ENCODE peak calls at places on chromosomes 7 and 10, in five cellular contexts. One of them, this sample, is unnamed. For H3K4me1, the result is how much of the 10 kb centered on the place peaks cover.

GRCh38 chr10:131653140-131653539 is 247.7 kb upstream of the PPP2R2D start:
- DNase-seq in tibial nerve: no peak
- DNase-seq in heart left ventricle: no peak
- DNase-seq in GM12878: no peak
- DNase-seq in HCT116: no peak
- DNase-seq in this sample: no peak

GRCh38 chr10:1180836-1181235 is 124.7 kb downstream of the WDR37 start:
- DNase-seq in heart left ventricle: no peak
- DNase-seq in HCT116: no peak
- DNase-seq in tibial nerve: no peak
- DNase-seq in GM12878: no peak
- DNase-seq in this sample: no peak

GRCh38 chr7:84190016-84190705 is 4.4 kb downstream of the SEMA3A start:
- DNase-seq in HCT116: no peak
- DNase-seq in GM12878: no peak
- DNase-seq in tibial nerve: no peak
- DNase-seq in heart left ventricle: no peak
- DNase-seq in this sample: no peak

GRCh38 chr7:33744293-33744692 is 161.0 kb upstream of the BMPER start:
- DNase-seq in heart left ventricle: no peak
- DNase-seq in HCT116: peak
- DNase-seq in GM12878: no peak
- DNase-seq in tibial nerve: no peak
- DNase-seq in this sample: no peak

GRCh38 chr7:37333075-37333474 is 115.6 kb downstream of the ELMO1 start:
- DNase-seq in heart left ventricle: no peak
- DNase-seq in tibial nerve: no peak
- DNase-seq in GM12878: no peak
- DNase-seq in HCT116: no peak
- DNase-seq in this sample: no peak

GRCh38 chr10:31294556-31294955 is 24.5 kb upstream of the ZEB1 start:
- DNase-seq in heart left ventricle: no peak
- DNase-seq in tibial nerve: no peak
- DNase-seq in HCT116: no peak
- DNase-seq in GM12878: no peak
- DNase-seq in this sample: no peak

GRCh38 chr10:52889611-52890010 is 117.0 kb upstream of the MBL2 start:
- DNase-seq in GM12878: no peak
- DNase-seq in tibial nerve: no peak
- DNase-seq in HCT116: no peak
- DNase-seq in heart left ventricle: no peak
- DNase-seq in this sample: no peak

GRCh38 chr7:134078991-134079390 is 48.1 kb upstream of the LRGUK start:
- DNase-seq in tibial nerve: no peak
- DNase-seq in GM12878: no peak
- DNase-seq in heart left ventricle: no peak
- DNase-seq in HCT116: no peak
- DNase-seq in this sample: no peak

GRCh38 chr10:114489521-114490310 is 85.4 kb upstream of the AFAP1L2 start:
- DNase-seq in heart left ventricle: no peak
- DNase-seq in HCT116: peak
- DNase-seq in tibial nerve: no peak
- DNase-seq in GM12878: no peak
- DNase-seq in this sample: no peak

GRCh38 chr10:42924484-42924883 is 141.9 kb downstream of the BMS1 start:
- DNase-seq in heart left ventricle: no peak
- DNase-seq in GM12878: no peak
- DNase-seq in tibial nerve: no peak
- DNase-seq in HCT116: no peak
- DNase-seq in this sample: no peak

GRCh38 chr10:79066460-79067240 is 2.1 kb upstream of the ZMIZ1 start:
- DNase-seq in HCT116: no peak
- DNase-seq in heart left ventricle: no peak
- DNase-seq in tibial nerve: peak
- DNase-seq in GM12878: no peak
- DNase-seq in this sample: no peak

GRCh38 chr7:158781217-158781975 is 47.9 kb downstream of the ESYT2 start:
- DNase-seq in heart left ventricle: no peak
- DNase-seq in tibial nerve: no peak
- DNase-seq in HCT116: no peak
- DNase-seq in GM12878: no peak
- DNase-seq in this sample: no peak

GRCh38 chr7:81013036-81013435 is 94.2 kb upstream of the SEMA3C start:
- DNase-seq in GM12878: no peak
- DNase-seq in HCT116: peak
- DNase-seq in heart left ventricle: no peak
- DNase-seq in tibial nerve: no peak
- DNase-seq in this sample: no peak

GRCh38 chr10:79241990-79242619 is 105.2 kb upstream of the PPIF start:
- DNase-seq in GM12878: no peak
- DNase-seq in heart left ventricle: peak
- DNase-seq in tibial nerve: no peak
- DNase-seq in HCT116: no peak
- DNase-seq in this sample: no peak

GRCh38 chr10:92627845-92628480 is 35.0 kb downstream of the KIF11 start:
- DNase-seq in HCT116: no peak
- DNase-seq in tibial nerve: no peak
- DNase-seq in heart left ventricle: no peak
- DNase-seq in GM12878: no peak
- DNase-seq in this sample: no peak

GRCh38 chr7:37912756-37913155 is 3.9 kb downstream of the SFRP4 start:
- DNase-seq in tibial nerve: no peak
- DNase-seq in heart left ventricle: no peak
- DNase-seq in HCT116: no peak
- DNase-seq in GM12878: no peak
- DNase-seq in this sample: no peak

GRCh38 chr7:69412331-69413146 is 185.7 kb upstream of the AUTS2 start:
- DNase-seq in tibial nerve: peak
- DNase-seq in heart left ventricle: peak
- DNase-seq in HCT116: no peak
- DNase-seq in GM12878: no peak
- DNase-seq in this sample: no peak

GRCh38 chr7:78734626-78735025 is 718.8 kb downstream of the MAGI2 start:
- DNase-seq in tibial nerve: no peak
- DNase-seq in HCT116: no peak
- DNase-seq in heart left ventricle: no peak
- DNase-seq in GM12878: peak
- DNase-seq in this sample: no peak

GRCh38 chr10:69684981-69685353 is 54.9 kb downstream of the FAM241B start:
- DNase-seq in HCT116: no peak
- DNase-seq in tibial nerve: no peak
- DNase-seq in GM12878: no peak
- DNase-seq in heart left ventricle: no peak
- DNase-seq in this sample: no peak

GRCh38 chr10:69684020-69684980 is 54.3 kb downstream of the FAM241B start:
- DNase-seq in GM12878: no peak
- DNase-seq in HCT116: no peak
- DNase-seq in tibial nerve: peak
- DNase-seq in heart left ventricle: peak
- DNase-seq in this sample: no peak

GRCh38 chr10:69686866-69687265 is 56.8 kb downstream of the FAM241B start:
- DNase-seq in heart left ventricle: no peak
- DNase-seq in HCT116: no peak
- DNase-seq in GM12878: no peak
- DNase-seq in tibial nerve: no peak
- DNase-seq in this sample: no peak

GRCh38 chr10:69685802-69686585 is 55.9 kb downstream of the FAM241B start:
- DNase-seq in HCT116: no peak
- DNase-seq in GM12878: no peak
- DNase-seq in tibial nerve: no peak
- DNase-seq in heart left ventricle: peak
- DNase-seq in this sample: no peak

GRCh38 chr10:69685426-69685801 is 55.4 kb downstream of the FAM241B start:
- DNase-seq in heart left ventricle: no peak
- DNase-seq in tibial nerve: no peak
- DNase-seq in GM12878: no peak
- DNase-seq in HCT116: no peak
- DNase-seq in this sample: no peak
- H3K27ac ChIP-seq in heart left ventricle: no peak
- H3K27ac ChIP-seq in tibial nerve: no peak
- H3K27ac ChIP-seq in GM12878: no peak
- H3K27ac ChIP-seq in HCT116: no peak
- H3K27ac ChIP-seq in this sample: peak

DNA sequence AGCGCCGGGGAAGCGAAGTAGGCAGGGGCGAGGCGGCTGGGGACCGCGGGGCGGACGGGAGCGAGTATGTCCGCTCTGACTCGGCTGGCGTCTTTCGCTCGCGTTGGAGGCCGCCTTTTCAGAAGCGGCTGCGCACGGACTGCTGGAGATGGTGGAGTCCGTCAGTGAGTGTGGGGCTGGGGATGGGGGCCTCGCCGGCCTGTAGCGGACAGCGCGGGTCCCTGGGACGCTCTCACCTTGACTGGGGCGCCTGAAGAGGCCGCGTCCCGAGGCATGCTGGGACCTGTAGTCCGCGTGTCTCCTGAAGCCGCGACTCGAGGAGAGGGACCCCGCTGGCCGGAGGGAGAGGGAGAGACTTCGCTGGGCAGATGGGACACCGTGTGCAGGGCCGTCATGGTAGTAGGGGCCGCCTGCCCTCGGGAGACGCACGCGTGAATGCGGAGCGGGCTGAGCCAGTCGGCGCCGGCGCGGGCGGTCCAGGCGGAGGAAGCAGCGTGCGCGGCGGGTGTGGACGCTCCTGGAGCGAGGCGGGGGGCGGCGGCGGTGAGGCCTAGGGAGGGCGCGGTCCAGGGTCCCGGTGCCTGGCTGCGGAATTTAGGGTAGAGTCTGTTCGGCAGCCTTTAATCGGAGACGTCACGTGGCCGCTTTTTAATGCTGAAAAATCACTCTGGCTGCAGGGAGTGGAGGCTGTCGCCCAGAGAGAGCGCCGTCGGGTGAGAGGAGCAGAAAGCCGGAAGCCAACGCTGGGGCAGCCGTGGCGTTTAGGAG is at the start of gene NDUFB2:
- DNase-seq in GM12878: peak
- DNase-seq in tibial nerve: peak
- DNase-seq in HCT116: peak
- DNase-seq in heart left ventricle: peak
- DNase-seq in this sample: peak
- TF ChIP-seq POLR2A in GM12878: peak
- TF ChIP-seq POLR2A in tibial nerve: peak
- TF ChIP-seq POLR2A in HCT116: peak
- TF ChIP-seq POLR2A in heart left ventricle: peak
- TF ChIP-seq POLR2A in this sample: peak

DNA sequence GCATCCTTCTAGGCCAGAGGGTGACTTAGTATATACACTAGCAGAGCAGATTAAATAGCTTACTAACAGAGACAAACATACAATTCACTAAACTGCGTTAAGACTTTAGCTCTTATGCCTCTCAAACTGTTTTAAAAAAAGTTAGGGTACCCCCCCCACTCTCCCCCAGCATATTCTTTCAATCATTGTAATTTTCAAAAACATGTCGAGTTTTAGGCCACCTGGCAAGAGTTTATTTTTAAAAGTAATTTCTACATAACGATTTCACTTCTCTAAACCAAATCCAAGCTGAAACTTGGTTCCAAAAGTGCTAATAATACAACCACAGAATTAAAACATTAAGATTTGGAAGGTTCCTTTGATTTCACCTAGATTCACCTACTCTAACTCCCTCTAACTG is 129.5 kb downstream of the NRBF2 start:
- DNase-seq in tibial nerve: no peak
- DNase-seq in GM12878: no peak
- DNase-seq in heart left ventricle: no peak
- DNase-seq in HCT116: no peak
- DNase-seq in this sample: no peak
- H3K4me1 ChIP-seq in tibial nerve: half or more
- H3K4me1 ChIP-seq in GM12878: under half
- H3K4me1 ChIP-seq in heart left ventricle: under half
- H3K4me1 ChIP-seq in HCT116: under half
- H3K4me1 ChIP-seq in this sample: under half

GRCh38 chr10:100912013-100912608 is 652 bp upstream of the SLF2 start:
- DNase-seq in heart left ventricle: peak
- DNase-seq in tibial nerve: no peak
- DNase-seq in GM12878: no peak
- DNase-seq in HCT116: no peak
- DNase-seq in this sample: no peak
- H3K27ac ChIP-seq in heart left ventricle: peak
- H3K27ac ChIP-seq in tibial nerve: peak
- H3K27ac ChIP-seq in GM12878: peak
- H3K27ac ChIP-seq in HCT116: peak
- H3K27ac ChIP-seq in this sample: peak

DNA sequence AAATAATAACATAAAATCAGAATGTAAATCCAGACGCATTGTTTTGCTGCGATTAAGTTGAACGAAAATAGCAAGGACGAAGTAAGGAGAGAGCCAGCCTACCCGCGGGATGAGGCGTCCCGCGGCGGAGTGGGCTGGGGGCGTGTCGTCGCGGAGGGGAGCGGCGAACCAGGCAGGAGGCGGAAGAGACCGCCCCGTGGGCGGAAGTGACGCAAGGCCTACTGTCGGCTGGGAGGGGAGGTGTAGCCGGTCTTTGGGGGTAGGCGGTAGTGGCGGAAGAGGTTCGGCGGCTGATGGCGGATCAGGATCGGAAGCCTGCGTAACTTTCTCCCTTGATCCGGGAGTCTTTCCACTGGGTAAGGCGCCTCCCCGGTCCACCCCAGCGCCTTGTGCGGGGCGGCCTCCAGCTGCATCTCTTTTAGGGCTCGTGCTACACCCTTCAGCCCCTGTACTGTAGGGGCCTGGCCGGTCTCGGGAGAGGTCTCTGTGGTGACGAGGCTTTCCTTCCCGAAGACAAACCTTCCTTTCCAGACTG is at the start of gene TAX1BP1:
- DNase-seq in GM12878: peak
- DNase-seq in HCT116: peak
- DNase-seq in tibial nerve: peak
- DNase-seq in heart left ventricle: peak
- DNase-seq in this sample: peak
- TF ChIP-seq POLR2A in GM12878: peak
- TF ChIP-seq POLR2A in HCT116: peak
- TF ChIP-seq POLR2A in tibial nerve: peak
- TF ChIP-seq POLR2A in heart left ventricle: peak
- TF ChIP-seq POLR2A in this sample: peak